ENCODE peak calls at places on chromosome 20, in four cellular contexts. U is H1, I is testis, A is HCT116. Y is an unnamed sample. For H3K4me1, the result is how much of the 10 kb centered on the place peaks cover.

GRCh38 chr20:36460648-36461599 is 80.4 kb upstream of the MYL9 start:
- DNase-seq in U (peak), I (peak), A (peak), Y (peak)

GRCh38 chr20:58877374-58878360 is 25.2 kb downstream of the GNAS start:
- DNase-seq in U (no peak), I (peak), A (no peak), Y (no peak)

GRCh38 chr20:10347066-10347465 is 87.0 kb downstream of the MKKS start:
- DNase-seq in U (no peak), I (no peak), A (no peak), Y (no peak)

GRCh38 chr20:41524980-41525613 is 93.1 kb downstream of the CHD6 start:
- DNase-seq in U (no peak), I (peak), A (no peak), Y (peak)

GRCh38 chr20:6030453-6031080 is 23.3 kb downstream of the LRRN4 start:
- DNase-seq in U (no peak), I (peak), A (no peak), Y (no peak)

GRCh38 chr20:11372831-11373230 is 544.9 kb upstream of the BTBD3 start:
- DNase-seq in U (no peak), I (no peak), A (no peak), Y (no peak)

GRCh38 chr20:38208088-38208487 is 43.0 kb upstream of the TGM2 start:
- DNase-seq in U (no peak), I (no peak), A (no peak), Y (no peak)

GRCh38 chr20:36061754-36062153 is 92.8 kb upstream of the EPB41L1 start:
- DNase-seq in U (no peak), I (peak), A (no peak), Y (no peak)

GRCh38 chr20:36861875-36862801 is 13.8 kb upstream of the TLDC2 start:
- DNase-seq in U (no peak), I (peak), A (peak), Y (peak)

GRCh38 chr20:62143976-62144825 is 632 bp downstream of the SS18L1 start:
- DNase-seq in U (no peak), I (peak), A (no peak), Y (peak)

GRCh38 chr20:32855387-32855786 is 3.3 kb upstream of the EFCAB8 start:
- DNase-seq in U (no peak), I (no peak), A (no peak), Y (no peak)

GRCh38 chr20:59571591-59572314 is 32.6 kb upstream of the PHACTR3 start:
- DNase-seq in U (no peak), I (peak), A (peak), Y (peak)

GRCh38 chr20:52410746-52411317 is 219.3 kb upstream of the ZFP64 start:
- DNase-seq in U (no peak), I (no peak), A (no peak), Y (no peak)

GRCh38 chr20:1820137-1821074 is 74.8 kb upstream of the SIRPA start:
- DNase-seq in U (no peak), I (no peak), A (no peak), Y (no peak)

GRCh38 chr20:32278199-32278643 is 770 bp downstream of the KIF3B start:
- DNase-seq in U (no peak), I (no peak), A (no peak), Y (no peak)

DNA sequence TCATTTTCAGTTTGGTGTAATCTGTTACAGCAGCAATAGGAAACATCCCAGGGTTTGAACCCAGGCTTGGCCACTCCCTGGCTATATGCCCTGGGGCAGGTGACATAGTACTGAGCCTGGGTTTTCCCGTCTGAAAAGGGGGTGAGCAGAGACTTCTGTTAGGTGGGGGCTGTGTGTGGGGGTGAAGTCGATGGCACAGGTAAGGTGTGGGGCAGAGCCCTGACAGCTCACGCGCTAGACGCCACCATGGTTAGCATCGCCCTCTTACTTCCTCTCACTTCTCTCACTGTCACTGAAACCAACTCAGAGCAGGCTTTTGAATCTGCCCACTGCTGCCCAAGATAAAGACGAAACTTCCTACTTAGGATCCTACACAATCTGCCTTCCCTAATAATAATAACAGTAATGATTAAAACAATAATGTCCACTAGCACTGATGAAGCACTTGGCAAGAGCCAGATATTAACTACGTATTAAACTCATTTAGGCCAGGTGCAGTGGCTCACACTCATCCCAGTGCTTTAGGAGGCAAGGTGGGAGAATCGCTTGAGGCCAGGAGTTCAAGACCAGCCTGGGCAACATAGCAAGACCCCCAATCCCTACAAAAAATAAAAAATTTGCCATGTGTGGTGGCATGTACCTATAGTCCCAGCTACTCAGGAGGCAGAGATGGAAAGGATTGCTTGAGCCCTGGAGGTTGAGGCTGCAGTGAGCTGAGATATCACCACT is 117.9 kb upstream of the PTPN1 start:
- DNase-seq in U (no peak), I (no peak), A (no peak), Y (no peak)
- H3K4me1 ChIP-seq in U (under half), I (under half), A (under half), Y (half or more)

GRCh38 chr20:17732907-17733521 is 33.2 kb downstream of the BANF2 start:
- DNase-seq in U (no peak), I (no peak), A (no peak), Y (no peak)
- TF ChIP-seq POLR2A in U (no peak), I (no peak), A (no peak), Y (no peak)

DNA sequence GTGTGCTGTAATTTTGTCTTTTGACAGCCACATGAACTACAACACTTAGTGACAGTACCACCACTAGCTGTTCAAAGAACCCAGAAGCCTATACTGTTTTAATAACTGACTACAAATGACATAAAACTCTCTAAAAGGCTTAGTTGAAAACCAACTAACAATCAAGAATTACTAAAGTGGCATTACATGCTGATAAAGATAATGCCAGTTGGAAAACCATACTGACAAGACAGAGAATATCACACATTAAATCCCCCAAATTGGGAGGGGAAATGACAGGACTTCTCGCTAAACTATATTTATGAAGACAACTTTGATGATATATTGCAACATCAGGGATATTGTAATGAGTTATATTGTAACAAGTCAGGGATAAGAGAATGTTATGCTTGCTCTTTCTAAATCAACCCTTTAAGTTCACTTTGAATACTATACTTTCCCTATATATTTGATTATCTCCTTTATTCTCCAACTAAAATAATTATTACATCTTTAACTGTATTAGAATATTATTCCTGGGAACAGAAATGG is 6.2 kb downstream of the NCOA5 start:
- DNase-seq in U (no peak), I (no peak), A (no peak), Y (no peak)
- H3K4me1 ChIP-seq in U (under half), I (under half), A (under half), Y (half or more)

DNA sequence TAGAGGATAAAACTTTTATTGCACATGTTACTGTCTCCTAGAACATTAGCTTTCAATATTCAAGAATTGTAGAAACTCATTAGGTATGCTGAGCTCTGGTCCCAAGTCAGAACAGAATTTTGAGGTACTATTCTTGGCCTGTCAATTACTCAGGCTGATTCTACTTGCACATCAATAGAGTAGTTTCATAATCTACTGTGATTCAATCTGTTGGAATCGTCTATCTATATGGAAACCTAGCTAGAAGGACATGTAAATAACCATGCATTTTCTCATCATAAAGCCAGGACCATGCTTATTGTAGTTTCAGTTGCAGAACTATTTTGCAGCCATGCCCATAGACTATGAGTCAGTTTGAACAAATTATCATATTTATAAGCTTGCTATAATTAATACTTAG is 41.6 kb downstream of the FLRT3 start:
- DNase-seq in U (no peak), I (no peak), A (no peak), Y (no peak)
- TF ChIP-seq POLR2A in U (no peak), I (no peak), A (no peak), Y (no peak)

GRCh38 chr20:24879875-24880274 is 69.2 kb upstream of the CST7 start:
- DNase-seq in U (no peak), I (no peak), A (no peak), Y (no peak)
- H3K4me1 ChIP-seq in U (under half), I (under half), A (under half), Y (under half)

GRCh38 chr20:19950042-19950441 is 67.1 kb upstream of the NAA20 start:
- DNase-seq in U (no peak), I (no peak), A (no peak), Y (no peak)

GRCh38 chr20:19945732-19946670 is 71.2 kb upstream of the NAA20 start:
- DNase-seq in U (no peak), I (peak), A (no peak), Y (peak)

GRCh38 chr20:19944772-19945459 is 72.2 kb upstream of the NAA20 start:
- DNase-seq in U (no peak), I (no peak), A (no peak), Y (no peak)

GRCh38 chr20:19949195-19949867 is 67.8 kb upstream of the NAA20 start:
- DNase-seq in U (no peak), I (no peak), A (no peak), Y (no peak)

DNA sequence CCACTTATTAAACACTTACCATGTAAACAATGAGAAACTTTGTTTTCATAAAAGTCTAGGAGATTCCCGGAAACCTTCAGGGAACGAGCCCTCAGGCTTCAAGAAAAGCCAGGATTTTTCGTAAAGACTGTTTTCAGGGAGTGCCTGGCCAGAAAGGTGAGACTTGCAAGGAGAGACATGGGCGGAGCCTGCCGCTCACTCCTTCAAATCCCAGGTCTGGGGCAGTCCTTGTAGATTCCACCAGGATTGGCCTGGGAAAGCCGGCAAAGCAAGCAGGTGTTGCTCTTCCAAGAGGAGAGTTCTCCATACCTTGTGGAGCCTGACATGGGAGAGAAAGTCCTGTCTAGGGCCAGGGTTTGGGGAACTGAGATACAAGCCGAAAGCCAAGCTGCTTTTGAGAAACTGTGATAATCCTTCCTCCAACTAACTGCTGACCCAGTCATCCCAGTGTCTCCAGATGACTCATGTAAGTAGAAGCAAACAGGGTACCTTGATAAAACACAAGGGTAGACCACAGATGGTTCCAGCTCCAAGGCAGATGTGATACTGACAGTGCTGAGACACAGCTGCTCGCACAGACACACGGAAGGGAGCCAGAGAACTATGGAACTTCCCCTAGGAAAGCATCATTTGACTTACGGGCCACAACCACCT is 69.4 kb upstream of the NAA20 start:
- DNase-seq in U (no peak), I (no peak), A (no peak), Y (peak)
- TF ChIP-seq POLR2A in U (no peak), I (no peak), A (no peak), Y (no peak)

DNA sequence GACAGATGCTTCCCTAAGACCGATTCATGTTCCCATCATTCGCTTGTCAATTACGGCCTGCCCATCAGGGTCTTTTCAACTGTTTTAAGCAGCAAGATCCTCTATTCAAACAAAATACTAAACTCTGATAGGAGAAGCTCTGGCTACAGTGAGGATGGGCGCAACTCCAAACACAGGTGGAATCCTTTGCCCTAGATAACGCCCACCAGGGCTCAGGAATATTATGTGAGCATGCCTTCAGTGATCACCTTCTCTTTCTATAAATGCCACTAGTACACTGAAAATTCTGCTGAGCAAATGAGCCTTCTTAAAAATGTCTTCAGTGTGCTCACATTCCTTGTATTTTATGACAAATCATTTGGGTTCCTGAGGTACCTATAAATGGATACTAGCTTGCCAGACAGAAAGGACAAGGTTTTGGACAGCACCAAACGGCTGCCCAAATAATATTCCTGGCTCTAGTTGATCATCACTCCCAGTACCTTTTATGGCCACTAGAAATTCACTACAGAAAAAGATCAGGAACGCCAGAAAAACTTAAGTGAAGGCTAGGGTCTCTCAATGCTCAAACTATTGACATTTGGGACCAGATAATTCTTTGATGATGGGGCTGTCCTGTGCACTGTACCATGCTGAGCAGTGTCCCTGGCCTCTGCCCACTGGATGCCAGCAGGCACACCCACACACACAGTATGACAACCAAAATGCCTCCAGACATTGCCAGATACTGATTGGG is 13.1 kb downstream of the ZNF217 start:
- DNase-seq in U (no peak), I (no peak), A (no peak), Y (peak)
- H3K4me1 ChIP-seq in U (under half), I (under half), A (under half), Y (half or more)

DNA sequence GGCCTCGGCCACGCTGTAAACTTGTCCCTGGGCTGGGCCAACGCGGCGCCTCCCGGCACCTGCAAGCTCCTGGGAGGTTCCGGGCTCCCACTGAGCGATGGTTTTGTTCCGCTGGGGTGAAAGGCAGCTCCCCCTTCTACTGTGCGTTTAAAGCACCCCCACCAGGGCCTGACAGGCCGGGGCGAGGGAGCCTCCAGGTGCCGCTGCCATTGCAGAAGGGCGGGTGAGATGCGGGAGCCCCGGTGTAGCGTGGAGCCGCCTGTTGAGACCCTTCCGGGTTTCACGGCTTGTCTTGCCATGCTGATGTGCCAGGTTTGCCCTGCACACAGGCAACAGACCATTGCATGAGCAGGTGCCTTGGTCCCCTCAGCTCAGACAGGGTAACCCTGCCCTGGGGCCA is 2.9 kb downstream of the COL20A1 start:
- DNase-seq in U (no peak), I (no peak), A (no peak), Y (no peak)
- TF ChIP-seq POLR2A in U (no peak), I (no peak), A (no peak), Y (no peak)